ENCODE peak calls at places on chromosomes 16 and 17, in eight cellular contexts. T, W, V, X, U, I, S and N are unnamed samples.

GRCh38 chr17:68089881-68090280 is 54.3 kb downstream of the KPNA2 start:
- DNase-seq in T (peak; percentile 13), W (peak; percentile 68), V (no peak), X (no peak), U (no peak), I (no peak), S (peak; percentile 88), N (no peak)

GRCh38 chr17:43667506-43668438 is 6.0 kb upstream of the MEOX1 start:
- DNase-seq in T (peak; percentile 51), W (no peak), V (no peak), X (no peak), U (no peak), I (no peak), S (peak; percentile 65), N (no peak)

GRCh38 chr16:80527297-80527696 is 13.5 kb upstream of the DYNLRB2 start:
- DNase-seq in T (peak; percentile 7), W (no peak), V (peak; percentile 77), X (no peak), U (no peak), I (peak; percentile 15), S (peak; percentile 54), N (peak; percentile 6)

GRCh38 chr17:79427621-79428539 is 183.0 kb downstream of the RBFOX3 start:
- DNase-seq in T (no peak), W (no peak), V (no peak), X (no peak), U (no peak), I (no peak), S (no peak), N (no peak)

GRCh38 chr16:84929421-84930297 is 81.7 kb downstream of the ZDHHC7 start:
- DNase-seq in T (no peak), W (no peak), V (no peak), X (no peak), U (peak; percentile 87), I (no peak), S (no peak), N (no peak)

GRCh38 chr16:4624827-4625616 is 396 bp downstream of the MGRN1 start:
- DNase-seq in T (peak; percentile 55), W (no peak), V (peak; percentile 86), X (no peak), U (peak; percentile 80), I (peak; percentile 50), S (peak; percentile 68), N (peak; percentile 53)

GRCh38 chr16:56262879-56263245 is 71.6 kb downstream of the GNAO1 start:
- DNase-seq in T (no peak), W (no peak), V (no peak), X (no peak), U (no peak), I (no peak), S (no peak), N (no peak)

GRCh38 chr16:69820926-69821541 is 58.9 kb downstream of the WWP2 start:
- DNase-seq in T (peak; percentile 82), W (no peak), V (peak; percentile 17), X (no peak), U (peak; percentile 61), I (no peak), S (no peak), N (no peak)

GRCh38 chr16:8864480-8864879 is 4.3 kb downstream of the CARHSP1 start:
- DNase-seq in T (no peak), W (no peak), V (no peak), X (no peak), U (no peak), I (no peak), S (no peak), N (no peak)

GRCh38 chr17:69717214-69717613 is 302.7 kb downstream of the MAP2K6 start:
- DNase-seq in T (no peak), W (no peak), V (no peak), X (no peak), U (no peak), I (no peak), S (no peak), N (no peak)

GRCh38 chr16:8660841-8661301 is 13.5 kb upstream of the ABAT start:
- DNase-seq in T (peak; percentile 73), W (peak; percentile 66), V (peak; percentile 94), X (peak; percentile 13), U (peak; percentile 74), I (peak; percentile 49), S (peak; percentile 66), N (peak; percentile 43)

GRCh38 chr16:22397459-22397858 is 23.0 kb upstream of the CDR2 start:
- DNase-seq in T (peak; percentile 88), W (no peak), V (no peak), X (no peak), U (no peak), I (no peak), S (peak; percentile 92), N (no peak)

GRCh38 chr17:70636517-70637133 is 467.3 kb downstream of the KCNJ2 start:
- DNase-seq in T (peak; percentile 52), W (no peak), V (peak; percentile 65), X (no peak), U (no peak), I (no peak), S (peak; percentile 45), N (no peak)

GRCh38 chr16:57610611-57611010 is 17.8 kb upstream of the ADGRG1 start:
- DNase-seq in T (no peak), W (no peak), V (no peak), X (no peak), U (no peak), I (no peak), S (no peak), N (no peak)

GRCh38 chr16:19066988-19067348 is 446 bp upstream of the COQ7 start:
- DNase-seq in T (no peak), W (no peak), V (no peak), X (no peak), U (peak; percentile 51), I (no peak), S (no peak), N (peak; percentile 1)

GRCh38 chr16:14003119-14003570 is 68.0 kb upstream of the MRTFB start:
- DNase-seq in T (peak; percentile 75), W (peak; percentile 39), V (peak; percentile 83), X (no peak), U (peak; percentile 74), I (no peak), S (peak; percentile 80), N (no peak)

GRCh38 chr16:72800524-72800923 is 247.4 kb downstream of the ZFHX3 start:
- DNase-seq in T (no peak), W (no peak), V (no peak), X (no peak), U (no peak), I (no peak), S (no peak), N (no peak)

GRCh38 chr17:41739661-41740352 is 5.4 kb upstream of the HAP1 start:
- DNase-seq in T (peak; percentile 53), W (no peak), V (no peak), X (no peak), U (no peak), I (no peak), S (peak; percentile 81), N (no peak)

GRCh38 chr17:38543403-38544174 is 62.2 kb downstream of the SRCIN1 start:
- DNase-seq in T (no peak), W (no peak), V (no peak), X (no peak), U (peak; percentile 16), I (no peak), S (no peak), N (no peak)